ENCODE peak calls at places on chromosome 13, in seven cellular contexts. Y is suprapubic skin, L is stomach, M is PC-9, U is psoas muscle, Q is A549, Z is cardiac muscle cell. G is an unnamed sample.
A peak's percentile ranks its signal among the peaks of the same experiment; 100 is the strongest.

GRCh38 chr13:72507394-72508199 is 219.8 kb downstream of the MZT1 start:
- DNase-seq in Y (no peak), L (no peak), M (no peak), U (no peak), Q (no peak), Z (no peak), G (no peak)

GRCh38 chr13:68027311-68027710 is 797.2 kb upstream of the PCDH9 start:
- DNase-seq in Y (no peak), L (no peak), M (no peak), U (no peak), Q (no peak), Z (no peak), G (no peak)

GRCh38 chr13:34863360-34864135 is 78.5 kb upstream of the NBEA start:
- DNase-seq in Y (no peak), L (no peak), M (peak; percentile 42), U (no peak), Q (peak; percentile 48), Z (no peak), G (peak; percentile 64)

GRCh38 chr13:98520674-98521449 is 56.0 kb downstream of the STK24 start:
- DNase-seq in Y (no peak), L (no peak), M (no peak), U (no peak), Q (no peak), Z (no peak), G (no peak)

GRCh38 chr13:78060966-78061365 is 142.3 kb upstream of the EDNRB start:
- DNase-seq in Y (no peak), L (peak; percentile 54), M (peak; percentile 5), U (no peak), Q (no peak), Z (no peak), G (no peak)

GRCh38 chr13:34044041-34044440 is 226.1 kb downstream of the RFC3 start:
- DNase-seq in Y (no peak), L (no peak), M (no peak), U (no peak), Q (no peak), Z (no peak), G (peak; percentile 75)

GRCh38 chr13:112623051-112623711 is 35.2 kb upstream of the TUBGCP3 start:
- DNase-seq in Y (no peak), L (no peak), M (no peak), U (no peak), Q (no peak), Z (no peak), G (no peak)

GRCh38 chr13:43433691-43434121 is 353.1 kb downstream of the ENOX1 start:
- DNase-seq in Y (no peak), L (no peak), M (peak; percentile 0), U (no peak), Q (no peak), Z (no peak), G (no peak)

GRCh38 chr13:62747629-62748028 is 1332.0 kb upstream of the PCDH20 start:
- DNase-seq in Y (no peak), L (no peak), M (peak; percentile 10), U (no peak), Q (no peak), Z (no peak), G (no peak)

GRCh38 chr13:87120476-87120875 is 550.7 kb upstream of the SLITRK5 start:
- DNase-seq in Y (no peak), L (no peak), M (no peak), U (no peak), Q (no peak), Z (no peak), G (no peak)

GRCh38 chr13:33466262-33466661 is 180.7 kb upstream of the STARD13 start:
- DNase-seq in Y (no peak), L (no peak), M (no peak), U (no peak), Q (no peak), Z (no peak), G (no peak)

GRCh38 chr13:94702181-94703041 is 9.9 kb downstream of the SOX21 start:
- DNase-seq in Y (no peak), L (no peak), M (no peak), U (no peak), Q (no peak), Z (no peak), G (no peak)

GRCh38 chr13:41985788-41986508 is 25.0 kb upstream of the VWA8 start:
- DNase-seq in Y (no peak), L (no peak), M (no peak), U (no peak), Q (no peak), Z (no peak), G (no peak)

GRCh38 chr13:36352350-36352749 is 6.2 kb upstream of the SPART start:
- DNase-seq in Y (no peak), L (no peak), M (no peak), U (no peak), Q (no peak), Z (no peak), G (no peak)

GRCh38 chr13:80337011-80337688 is 3.8 kb downstream of the SPRY2 start:
- DNase-seq in Y (no peak), L (no peak), M (no peak), U (no peak), Q (no peak), Z (no peak), G (no peak)

GRCh38 chr13:99922631-99923404 is 48.7 kb downstream of the ZIC5 start:
- DNase-seq in Y (no peak), L (peak; percentile 78), M (no peak), U (no peak), Q (no peak), Z (no peak), G (no peak)

GRCh38 chr13:80341098-80341701 is at the start of gene SPRY2:
- DNase-seq in Y (peak; percentile 96), L (peak; percentile 93), M (peak; percentile 91), U (peak; percentile 95), Q (peak; percentile 74), Z (peak; percentile 97), G (peak; percentile 85)

GRCh38 chr13:33016414-33017409 is at the start of gene KL:
- DNase-seq in Y (peak; percentile 67), L (peak; percentile 38), M (peak; percentile 18), U (peak; percentile 37), Q (no peak), Z (peak; percentile 51), G (no peak)

GRCh38 chr13:98368019-98368418 is 190.9 kb upstream of the RNF113B start:
- DNase-seq in Y (no peak), L (no peak), M (no peak), U (no peak), Q (no peak), Z (no peak), G (no peak)

DNA sequence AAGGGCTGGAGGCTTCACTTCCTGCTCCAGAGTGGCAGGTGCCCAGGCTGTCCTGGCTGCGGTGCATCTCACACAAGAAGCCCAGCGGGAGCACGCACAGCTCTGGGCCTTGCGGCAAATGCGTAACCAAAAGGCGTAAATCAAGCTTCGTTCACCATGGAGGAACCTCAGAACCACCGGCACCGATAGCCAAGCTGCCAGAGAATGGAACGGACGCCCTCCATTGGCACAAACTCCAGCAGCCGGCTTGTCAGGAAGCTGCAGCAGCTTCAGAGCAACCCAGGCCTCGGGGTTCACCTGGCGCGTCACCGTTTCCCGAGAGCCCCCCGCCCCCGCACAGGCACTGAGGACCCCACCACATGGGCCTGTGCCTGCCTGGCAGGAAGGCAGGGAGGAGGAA is 76.7 kb downstream of the RASA3 start:
- DNase-seq in Y (no peak), L (no peak), M (no peak), U (no peak), Q (no peak), Z (no peak), G (no peak)
- H3K27ac ChIP-seq in Y (no peak overlapping the region), L (no peak overlapping the region), M (no peak overlapping the region), U (no peak overlapping the region), Q (no peak overlapping the region), Z (no peak overlapping the region), G (no peak overlapping the region)

DNA sequence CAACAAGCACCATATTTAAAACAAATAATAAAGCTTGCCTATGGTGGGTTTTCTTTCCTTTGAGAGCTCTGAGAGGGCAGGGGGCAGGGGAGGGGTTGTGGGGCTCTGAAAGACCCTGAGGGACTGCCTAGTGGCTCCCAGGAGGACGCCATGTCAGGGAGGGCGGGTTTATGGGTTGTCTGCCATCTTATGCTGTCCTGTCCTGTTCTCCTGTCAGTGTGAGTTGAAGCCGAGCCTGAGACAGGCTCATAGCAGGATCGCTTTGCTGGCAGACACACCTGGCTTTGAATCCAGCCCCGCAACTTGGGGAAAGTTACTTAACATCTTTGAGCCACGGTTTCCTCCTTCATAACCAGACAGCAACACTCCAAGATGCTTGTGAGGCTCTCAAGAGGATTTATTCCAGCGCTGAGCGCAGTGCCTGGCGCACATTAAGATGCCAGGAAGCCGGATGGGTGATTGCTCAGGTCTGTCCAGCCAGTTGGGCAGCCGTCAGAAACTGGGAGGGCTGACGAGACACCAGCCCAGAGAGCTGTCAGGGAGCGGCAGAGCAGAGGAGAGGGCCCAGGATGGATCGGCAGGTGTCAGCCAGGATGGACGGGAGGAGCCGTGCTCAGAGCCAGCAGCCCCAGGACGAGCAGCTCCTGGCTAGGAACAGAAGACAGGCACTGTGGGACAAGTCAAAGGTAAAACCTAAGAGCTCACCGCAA is 36.8 kb upstream of the C1QTNF9 start:
- DNase-seq in Y (no peak), L (no peak), M (no peak), U (peak; percentile 31), Q (no peak), Z (no peak), G (no peak)
- H3K4me1 ChIP-seq in Y (peaks cover 44% of the 10 kb centered on the region), L (peaks cover 56% of the 10 kb centered on the region), M (no peaks in the 10 kb centered on the region), U (no peaks in the 10 kb centered on the region), Q (peaks cover 12% of the 10 kb centered on the region), Z (peaks cover 34% of the 10 kb centered on the region), G (no peaks in the 10 kb centered on the region)

DNA sequence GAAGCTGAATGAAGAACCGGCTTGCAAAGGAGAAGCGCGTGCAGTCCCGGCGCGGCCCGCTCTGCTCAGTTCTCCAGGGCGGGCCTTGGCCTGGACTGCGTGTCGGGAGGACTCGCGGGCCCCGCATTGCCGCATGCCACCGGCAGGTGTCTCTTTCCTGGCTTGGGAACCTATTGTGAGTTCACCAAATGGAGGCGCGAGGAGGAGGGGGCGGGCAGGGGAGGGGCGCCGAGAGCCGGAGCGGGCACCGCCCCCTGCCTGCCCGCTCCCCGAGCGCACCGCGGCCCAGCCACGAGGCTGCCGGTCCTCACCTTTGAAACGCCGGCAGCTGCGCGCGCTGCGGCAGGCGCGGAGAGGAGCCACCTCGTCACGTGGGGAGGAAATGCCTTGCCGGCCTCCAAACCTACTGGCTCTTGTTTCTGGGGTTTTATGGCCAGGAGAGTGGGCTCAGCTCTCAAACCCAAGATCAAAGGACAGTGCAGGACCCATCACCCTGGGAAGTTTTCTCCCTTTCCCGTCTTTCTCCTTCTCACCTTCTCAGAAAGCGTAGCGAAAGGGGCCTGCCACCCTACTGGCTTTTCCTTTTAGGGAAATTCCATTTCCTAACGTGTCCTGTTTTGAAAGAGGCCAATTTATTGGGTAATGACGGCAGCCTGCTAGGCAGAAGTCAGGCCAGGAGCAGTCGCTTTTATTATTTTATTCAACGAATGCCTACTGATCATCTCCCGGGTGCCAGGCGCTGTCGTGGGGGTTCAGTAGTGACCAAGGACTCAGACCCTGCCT is 13.8 kb upstream of the UBE2L5 start:
- DNase-seq in Y (peak; percentile 98), L (peak; percentile 96), M (peak; percentile 79), U (peak; percentile 97), Q (peak; percentile 69), Z (peak; percentile 88), G (peak; percentile 74)
- H3K27ac ChIP-seq in Y (peak overlapping the region; percentile 91), L (peak overlapping the region; percentile 86), M (no peak overlapping the region), U (peak overlapping the region; percentile 85), Q (peak overlapping the region; percentile 73), Z (no peak overlapping the region), G (peak overlapping the region; percentile 60)

DNA sequence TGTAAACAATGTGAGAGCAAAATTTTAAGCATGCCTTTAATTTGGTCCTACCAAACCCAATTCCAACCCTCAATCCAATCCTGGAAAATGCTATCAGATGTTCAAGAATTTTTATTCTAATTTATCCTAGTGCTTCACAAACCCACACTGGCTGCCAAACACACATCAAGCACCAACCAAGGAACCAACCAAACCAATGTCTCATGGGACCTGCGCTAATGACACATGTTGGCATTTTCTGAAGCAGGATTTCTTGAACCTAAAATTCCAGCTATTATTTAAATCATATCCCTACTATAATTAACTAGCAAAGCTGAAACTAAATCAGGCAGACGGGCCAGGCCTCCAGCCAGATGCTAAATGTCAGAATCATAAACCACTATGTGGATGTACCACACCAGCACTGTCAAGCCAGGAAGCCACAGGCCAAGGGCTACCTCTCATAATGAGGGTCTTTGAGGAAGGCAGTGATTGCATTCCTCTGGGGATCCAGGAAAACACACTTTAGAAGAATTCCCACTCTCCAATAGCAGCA is 5.8 kb downstream of the LATS2 start:
- DNase-seq in Y (no peak), L (no peak), M (no peak), U (no peak), Q (no peak), Z (no peak), G (no peak)
- H3K4me1 ChIP-seq in Y (peaks cover 30% of the 10 kb centered on the region), L (peaks cover 75% of the 10 kb centered on the region), M (peaks cover 13% of the 10 kb centered on the region), U (peaks cover 78% of the 10 kb centered on the region), Q (peaks cover 32% of the 10 kb centered on the region), Z (no peaks in the 10 kb centered on the region), G (peaks cover 7% of the 10 kb centered on the region)

G was measured in foreskin keratinocyte.